ENCODE peak calls at places on chromosomes 3 and 15, in four cellular contexts. D, Z, M and Y are unnamed samples.

GRCh38 chr3:48468329-48468731 is 21.8 kb downstream of the ATRIP start:
- DNase-seq in D (no peak), Z (no peak), M (no peak), Y (no peak)

GRCh38 chr15:99296386-99296785 is 45.1 kb downstream of the LRRC28 start:
- DNase-seq in D (peak; percentile 13), Z (no peak), M (no peak), Y (no peak)

GRCh38 chr3:39849992-39850706 is 40.7 kb downstream of the MYRIP start:
- DNase-seq in D (no peak), Z (no peak), M (no peak), Y (no peak)

GRCh38 chr15:42059661-42060476 is 34.5 kb downstream of the PLA2G4D start:
- DNase-seq in D (peak; percentile 40), Z (peak; percentile 43), M (no peak), Y (peak; percentile 82)

GRCh38 chr3:37627951-37628620 is 233.6 kb upstream of the CTDSPL start:
- DNase-seq in D (no peak), Z (no peak), M (peak; percentile 20), Y (no peak)

GRCh38 chr3:116647955-116648354 is 61.6 kb upstream of the TUSC7 start:
- DNase-seq in D (no peak), Z (no peak), M (no peak), Y (no peak)

GRCh38 chr3:129794319-129795201 is 99.0 kb downstream of the TMCC1 start:
- DNase-seq in D (peak; percentile 53), Z (no peak), M (no peak), Y (peak; percentile 53)

GRCh38 chr15:65286704-65287514 is at the start of gene PARP16:
- DNase-seq in D (peak; percentile 93), Z (peak; percentile 44), M (peak; percentile 77), Y (peak; percentile 93)

GRCh38 chr3:65508743-65509422 is 529.8 kb downstream of the MAGI1 start:
- DNase-seq in D (no peak), Z (no peak), M (no peak), Y (no peak)

GRCh38 chr3:73656241-73656890 is 31.6 kb upstream of the PDZRN3 start:
- DNase-seq in D (peak; percentile 57), Z (peak; percentile 29), M (no peak), Y (peak; percentile 52)

GRCh38 chr15:49855917-49856637 is 235.2 kb downstream of the DTWD1 start:
- DNase-seq in D (peak; percentile 96), Z (peak; percentile 91), M (no peak), Y (peak; percentile 66)

GRCh38 chr3:132088291-132088690 is 53.5 kb upstream of the CPNE4 start:
- DNase-seq in D (no peak), Z (no peak), M (no peak), Y (no peak)

GRCh38 chr3:12768579-12769527 is 9.8 kb upstream of the TMEM40 start:
- DNase-seq in D (no peak), Z (no peak), M (no peak), Y (no peak)

GRCh38 chr3:65146149-65146548 is 458.3 kb upstream of the ADAMTS9 start:
- DNase-seq in D (peak; percentile 25), Z (peak; percentile 20), M (no peak), Y (no peak)

GRCh38 chr3:114409291-114409690 is 115.5 kb downstream of the TIGIT start:
- DNase-seq in D (peak; percentile 25), Z (no peak), M (no peak), Y (no peak)

GRCh38 chr15:52658955-52659354 is 20.2 kb downstream of the ATOSA start:
- DNase-seq in D (no peak), Z (no peak), M (peak; percentile 71), Y (no peak)

GRCh38 chr3:120203016-120203415 is 82.0 kb downstream of the GPR156 start:
- DNase-seq in D (peak; percentile 91), Z (peak; percentile 13), M (no peak), Y (peak; percentile 76)

GRCh38 chr3:196144383-196145105 is 62.7 kb upstream of the TFRC start:
- DNase-seq in D (peak; percentile 75), Z (peak; percentile 89), M (no peak), Y (peak; percentile 97)

GRCh38 chr3:67515778-67516177 is 138.6 kb downstream of the SUCLG2 start:
- DNase-seq in D (no peak), Z (no peak), M (no peak), Y (no peak)

GRCh38 chr3:36393563-36393962 is 13.3 kb downstream of the STAC start:
- DNase-seq in D (peak; percentile 60), Z (no peak), M (no peak), Y (no peak)

GRCh38 chr15:51837784-51838183 is 8.3 kb downstream of the TMOD3 start:
- DNase-seq in D (no peak), Z (peak; percentile 18), M (peak; percentile 53), Y (no peak)

GRCh38 chr3:28328188-28329151 is 20.1 kb upstream of the ZCWPW2 start:
- DNase-seq in D (peak; percentile 55), Z (no peak), M (no peak), Y (no peak)

GRCh38 chr15:74040115-74040850 is 42.1 kb downstream of the GOLGA6A start:
- DNase-seq in D (peak; percentile 98), Z (peak; percentile 97), M (no peak), Y (peak; percentile 99)

GRCh38 chr15:70474682-70475438 is 288.5 kb downstream of the UACA start:
- DNase-seq in D (peak; percentile 97), Z (peak; percentile 88), M (no peak), Y (peak; percentile 98)
- H3K27me3 ChIP-seq in D (no peaks in the 10 kb centered on the region), Z (no peaks in the 10 kb centered on the region), M (no peaks in the 10 kb centered on the region), Y (no peaks in the 10 kb centered on the region)

GRCh38 chr3:155252535-155252934 is 40.9 kb downstream of the STRIT1 start:
- DNase-seq in D (peak; percentile 49), Z (peak; percentile 79), M (no peak), Y (no peak)

GRCh38 chr3:155248531-155249187 is 44.8 kb downstream of the STRIT1 start:
- DNase-seq in D (no peak), Z (no peak), M (no peak), Y (no peak)

GRCh38 chr3:155252021-155252420 is 41.5 kb downstream of the STRIT1 start:
- DNase-seq in D (no peak), Z (no peak), M (no peak), Y (no peak)

GRCh38 chr3:155254445-155254844 is 39.0 kb downstream of the STRIT1 start:
- DNase-seq in D (no peak), Z (no peak), M (no peak), Y (no peak)
- H3K27me3 ChIP-seq in D (no peaks in the 10 kb centered on the region), Z (no peaks in the 10 kb centered on the region), M (no peaks in the 10 kb centered on the region), Y (no peaks in the 10 kb centered on the region)

GRCh38 chr3:45946875-45947274 is 3.6 kb downstream of the CXCR6 start:
- DNase-seq in D (no peak), Z (no peak), M (no peak), Y (no peak)
- H3K27me3 ChIP-seq in D (no peaks in the 10 kb centered on the region), Z (no peaks in the 10 kb centered on the region), M (no peaks in the 10 kb centered on the region), Y (no peaks in the 10 kb centered on the region)

DNA sequence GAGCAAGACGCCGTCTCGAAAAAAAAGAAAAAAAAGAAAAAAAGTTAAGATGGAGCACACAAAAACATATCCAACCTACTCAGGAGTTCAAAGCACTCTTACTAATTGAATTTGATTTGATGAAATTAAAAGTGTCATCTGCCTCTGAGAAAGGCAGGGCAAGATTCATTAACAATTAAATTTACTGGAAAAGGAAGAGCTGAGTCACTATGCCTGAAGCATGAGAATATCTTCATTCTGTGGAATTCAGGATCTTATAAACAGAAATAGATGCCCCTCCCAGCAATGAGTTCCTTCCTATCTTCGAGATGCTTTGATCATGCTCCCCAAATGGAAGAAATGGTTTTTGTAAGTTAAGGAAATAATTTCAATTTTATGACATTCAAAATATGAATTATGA is 61.0 kb upstream of the ST3GAL6 start:
- DNase-seq in D (peak; percentile 7), Z (no peak), M (no peak), Y (no peak)
- H3K27me3 ChIP-seq in D (peaks cover 18% of the 10 kb centered on the region), Z (no peaks in the 10 kb centered on the region), M (no peaks in the 10 kb centered on the region), Y (peaks cover 3% of the 10 kb centered on the region)

GRCh38 chr3:158104346-158105020 is 1.7 kb downstream of the SHOX2 start:
- DNase-seq in D (no peak), Z (no peak), M (no peak), Y (no peak)

GRCh38 chr3:158103956-158104338 is 2.3 kb downstream of the SHOX2 start:
- DNase-seq in D (peak; percentile 63), Z (no peak), M (no peak), Y (no peak)

GRCh38 chr3:158105710-158106438 is at the start of gene SHOX2:
- DNase-seq in D (peak; percentile 83), Z (no peak), M (no peak), Y (peak; percentile 92)

GRCh38 chr3:158106773-158107461 is 697 bp upstream of the SHOX2 start:
- DNase-seq in D (peak; percentile 52), Z (no peak), M (no peak), Y (peak; percentile 72)

DNA sequence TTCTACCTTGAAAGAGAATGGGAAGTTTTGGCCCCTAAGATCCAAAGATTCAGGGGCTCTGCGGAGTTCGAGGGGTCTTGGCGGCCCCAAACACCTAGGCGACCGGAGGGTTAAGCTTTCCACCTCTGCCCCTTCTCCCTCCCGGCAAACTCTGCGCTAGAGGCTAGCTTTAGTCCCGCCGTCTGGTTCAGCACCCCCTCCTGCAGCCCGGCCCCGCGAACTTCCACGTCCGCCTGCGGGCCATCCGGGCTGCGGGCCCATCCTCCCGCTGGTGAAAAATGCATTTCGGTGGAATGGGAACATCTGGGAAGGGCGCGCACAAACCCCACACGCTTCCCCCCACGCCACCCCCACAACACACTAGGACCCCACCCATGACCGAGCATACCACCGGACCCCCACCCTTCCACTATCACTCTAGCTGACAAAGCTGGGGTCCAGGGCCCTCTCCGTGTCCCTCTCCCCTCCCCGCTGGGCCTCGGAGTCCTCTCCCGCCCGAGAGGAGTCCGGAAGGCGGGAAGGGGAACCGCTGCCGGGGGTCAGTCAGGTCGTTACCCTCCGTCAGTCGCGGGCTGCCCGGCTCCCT is 1.0 kb downstream of the SHOX2 start:
- DNase-seq in D (peak; percentile 88), Z (no peak), M (no peak), Y (peak; percentile 94)
- H3K27me3 ChIP-seq in D (no peaks in the 10 kb centered on the region), Z (peaks cover 78% of the 10 kb centered on the region), M (peaks cover 34% of the 10 kb centered on the region), Y (peaks cover 35% of the 10 kb centered on the region)

GRCh38 chr3:187334904-187335303 is 33.3 kb upstream of the RTP4 start:
- DNase-seq in D (no peak), Z (no peak), M (no peak), Y (no peak)
- H3K27me3 ChIP-seq in D (peaks cover 15% of the 10 kb centered on the region), Z (no peaks in the 10 kb centered on the region), M (no peaks in the 10 kb centered on the region), Y (peaks cover 2% of the 10 kb centered on the region)

DNA sequence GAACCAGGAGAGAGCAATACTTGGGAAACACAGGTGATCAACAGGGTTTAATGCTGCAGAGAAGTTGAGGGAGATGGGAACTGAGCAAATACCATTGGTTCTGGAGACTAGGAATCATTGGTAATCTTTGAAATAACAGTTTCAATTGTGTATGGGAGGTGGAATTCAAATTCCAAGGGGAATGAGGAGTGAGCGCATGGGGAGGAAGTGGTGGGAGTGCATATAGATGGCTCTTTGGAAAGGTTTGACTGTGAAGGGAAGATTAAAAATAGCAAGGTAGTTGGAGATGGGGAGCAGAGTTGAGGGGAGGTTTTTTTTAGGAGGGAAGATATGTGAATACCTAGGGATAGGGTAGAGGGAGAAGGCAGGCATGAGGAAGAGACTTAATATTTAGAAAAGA is 51.1 kb upstream of the ROPN1 start:
- DNase-seq in D (no peak), Z (no peak), M (no peak), Y (no peak)
- H3K27me3 ChIP-seq in D (peaks cover 39% of the 10 kb centered on the region), Z (peaks cover 3% of the 10 kb centered on the region), M (no peaks in the 10 kb centered on the region), Y (peaks cover 59% of the 10 kb centered on the region)